ENCODE peak calls at places on chromosomes 1 and 21, in five cellular contexts. G is dorsolateral prefrontal cortex, C is astrocyte of the cerebellum, K is Peyer's patch, F is A549. O is an unnamed sample.

GRCh38 chr21:41816583-41817165 is 49.8 kb upstream of the RIPK4 start:
- DNase-seq in G (peak; percentile 30), C (peak; percentile 24), K (peak; percentile 75), F (peak; percentile 19), O (peak; percentile 4)

GRCh38 chr21:28537371-28538079 is 455.2 kb downstream of the LTN1 start:
- DNase-seq in G (no peak), C (peak; percentile 67), K (no peak), F (no peak), O (peak; percentile 97)

GRCh38 chr1:151714820-151715725 is 1.5 kb downstream of the CELF3 start:
- DNase-seq in G (no peak), C (no peak), K (no peak), F (no peak), O (no peak)

GRCh38 chr1:64098856-64099606 is 104.4 kb upstream of the UBE2U start:
- DNase-seq in G (no peak), C (no peak), K (no peak), F (no peak), O (no peak)

GRCh38 chr1:81414417-81415087 is 386.2 kb upstream of the ADGRL2 start:
- DNase-seq in G (no peak), C (no peak), K (peak; percentile 87), F (peak; percentile 11), O (no peak)

GRCh38 chr1:204286841-204287387 is 72.8 kb downstream of the PLEKHA6 start:
- DNase-seq in G (no peak), C (no peak), K (no peak), F (peak; percentile 48), O (no peak)

GRCh38 chr1:22747021-22747734 is 36.5 kb downstream of the EPHB2 start:
- DNase-seq in G (no peak), C (peak; percentile 54), K (no peak), F (peak; percentile 58), O (no peak)

GRCh38 chr1:145758116-145758515 is 38.8 kb downstream of the CD160 start:
- DNase-seq in G (peak; percentile 86), C (no peak), K (no peak), F (no peak), O (no peak)

GRCh38 chr21:34743831-34744230 is 75.0 kb downstream of the CLIC6 start:
- DNase-seq in G (no peak), C (peak; percentile 34), K (no peak), F (no peak), O (peak; percentile 88)

GRCh38 chr1:64487061-64487460 is 17.1 kb downstream of the CACHD1 start:
- DNase-seq in G (no peak), C (no peak), K (no peak), F (no peak), O (no peak)

GRCh38 chr1:248849637-248850036 is 9.2 kb downstream of the ZNF692 start:
- DNase-seq in G (no peak), C (no peak), K (no peak), F (no peak), O (no peak)

GRCh38 chr1:40820911-40821693 is 37.5 kb downstream of the KCNQ4 start:
- DNase-seq in G (no peak), C (no peak), K (no peak), F (no peak), O (no peak)

GRCh38 chr1:221669441-221669840 is 72.4 kb downstream of the DUSP10 start:
- DNase-seq in G (no peak), C (no peak), K (no peak), F (no peak), O (no peak)

GRCh38 chr1:156337888-156338179 is 258 bp downstream of the CCT3 start:
- DNase-seq in G (no peak), C (no peak), K (no peak), F (no peak), O (no peak)

GRCh38 chr1:213457097-213457680 is 406.1 kb downstream of the RPS6KC1 start:
- DNase-seq in G (no peak), C (no peak), K (no peak), F (no peak), O (no peak)

GRCh38 chr1:229869687-229870086 is 197.4 kb upstream of the GALNT2 start:
- DNase-seq in G (no peak), C (no peak), K (no peak), F (no peak), O (no peak)

GRCh38 chr1:21259316-21260076 is 30.8 kb downstream of the ECE1 start:
- DNase-seq in G (no peak), C (no peak), K (no peak), F (no peak), O (no peak)

GRCh38 chr1:233367057-233367759 is 39.7 kb downstream of the MAP3K21 start:
- DNase-seq in G (no peak), C (peak; percentile 87), K (no peak), F (no peak), O (no peak)

GRCh38 chr1:5324903-5325302 is 667.3 kb downstream of the NPHP4 start:
- DNase-seq in G (no peak), C (no peak), K (no peak), F (no peak), O (no peak)

GRCh38 chr1:223417444-223417843 is 24.2 kb downstream of the CCDC185 start:
- DNase-seq in G (no peak), C (peak; percentile 80), K (no peak), F (no peak), O (no peak)

GRCh38 chr1:87805661-87806376 is 477.1 kb downstream of the LMO4 start:
- DNase-seq in G (no peak), C (peak; percentile 44), K (no peak), F (peak; percentile 13), O (peak; percentile 40)

GRCh38 chr1:67791686-67792475 is 41.4 kb downstream of the GNG12 start:
- DNase-seq in G (no peak), C (peak; percentile 85), K (no peak), F (peak; percentile 62), O (peak; percentile 88)

GRCh38 chr1:29821605-29822004 is 585.3 kb downstream of the PTPRU start:
- DNase-seq in G (no peak), C (no peak), K (no peak), F (no peak), O (no peak)

GRCh38 chr1:25796807-25797458 is 3.1 kb upstream of the SELENON start:
- DNase-seq in G (peak; percentile 71), C (peak; percentile 50), K (peak; percentile 86), F (peak; percentile 36), O (no peak)
- TF ChIP-seq CTCF in G (peak; percentile 78), C (peak; percentile 76), K (peak; percentile 63), F (peak; percentile 76), O (peak; percentile 92)

GRCh38 chr1:27353166-27353565 is 11.3 kb downstream of the SYTL1 start:
- DNase-seq in G (no peak), C (no peak), K (no peak), F (no peak), O (no peak)

GRCh38 chr1:27349784-27350672 is 8.2 kb downstream of the SYTL1 start:
- DNase-seq in G (peak; percentile 63), C (no peak), K (peak; percentile 86), F (peak; percentile 70), O (no peak)

GRCh38 chr1:27353629-27354028 is 11.8 kb downstream of the SYTL1 start:
- DNase-seq in G (no peak), C (no peak), K (no peak), F (no peak), O (no peak)

GRCh38 chr1:27350673-27351540 is 9.1 kb downstream of the SYTL1 start:
- DNase-seq in G (no peak), C (no peak), K (peak; percentile 70), F (no peak), O (no peak)

GRCh38 chr1:27351541-27352107 is 9.8 kb downstream of the SYTL1 start:
- DNase-seq in G (no peak), C (no peak), K (no peak), F (no peak), O (no peak)
- H3K4me3 ChIP-seq in G (no peak overlapping the region), C (no peak overlapping the region), K (peak overlapping the region; percentile 37), F (no peak overlapping the region), O (no peak overlapping the region)

GRCh38 chr1:219385786-219386427 is 212.2 kb downstream of the LYPLAL1 start:
- DNase-seq in G (no peak), C (peak; percentile 24), K (no peak), F (peak; percentile 25), O (no peak)
- TF ChIP-seq CTCF in G (peak; percentile 63), C (peak; percentile 82), K (no peak), F (peak; percentile 68), O (peak; percentile 84)

GRCh38 chr1:11714831-11715574 is 20.9 kb upstream of the AGTRAP start:
- DNase-seq in G (peak; percentile 34), C (no peak), K (no peak), F (no peak), O (no peak)

GRCh38 chr1:11720033-11720376 is 15.9 kb upstream of the AGTRAP start:
- DNase-seq in G (no peak), C (no peak), K (no peak), F (no peak), O (no peak)

GRCh38 chr1:11720523-11720922 is 15.4 kb upstream of the AGTRAP start:
- DNase-seq in G (no peak), C (no peak), K (no peak), F (no peak), O (no peak)

GRCh38 chr1:11721301-11721700 is 14.6 kb upstream of the AGTRAP start:
- DNase-seq in G (no peak), C (no peak), K (no peak), F (no peak), O (no peak)

GRCh38 chr1:11719313-11720032 is 16.5 kb upstream of the AGTRAP start:
- DNase-seq in G (peak; percentile 93), C (peak; percentile 41), K (peak; percentile 85), F (no peak), O (no peak)
- H3K4me3 ChIP-seq in G (peak overlapping the region; percentile 37), C (peak overlapping the region; percentile 17), K (peak overlapping the region; percentile 53), F (peak overlapping the region; percentile 32), O (peak overlapping the region; percentile 36)

GRCh38 chr1:34547043-34547674 is 207.7 kb upstream of the GJB5 start:
- DNase-seq in G (no peak), C (no peak), K (no peak), F (no peak), O (no peak)
- TF ChIP-seq CTCF in G (no peak), C (no peak), K (no peak), F (no peak), O (no peak)

DNA sequence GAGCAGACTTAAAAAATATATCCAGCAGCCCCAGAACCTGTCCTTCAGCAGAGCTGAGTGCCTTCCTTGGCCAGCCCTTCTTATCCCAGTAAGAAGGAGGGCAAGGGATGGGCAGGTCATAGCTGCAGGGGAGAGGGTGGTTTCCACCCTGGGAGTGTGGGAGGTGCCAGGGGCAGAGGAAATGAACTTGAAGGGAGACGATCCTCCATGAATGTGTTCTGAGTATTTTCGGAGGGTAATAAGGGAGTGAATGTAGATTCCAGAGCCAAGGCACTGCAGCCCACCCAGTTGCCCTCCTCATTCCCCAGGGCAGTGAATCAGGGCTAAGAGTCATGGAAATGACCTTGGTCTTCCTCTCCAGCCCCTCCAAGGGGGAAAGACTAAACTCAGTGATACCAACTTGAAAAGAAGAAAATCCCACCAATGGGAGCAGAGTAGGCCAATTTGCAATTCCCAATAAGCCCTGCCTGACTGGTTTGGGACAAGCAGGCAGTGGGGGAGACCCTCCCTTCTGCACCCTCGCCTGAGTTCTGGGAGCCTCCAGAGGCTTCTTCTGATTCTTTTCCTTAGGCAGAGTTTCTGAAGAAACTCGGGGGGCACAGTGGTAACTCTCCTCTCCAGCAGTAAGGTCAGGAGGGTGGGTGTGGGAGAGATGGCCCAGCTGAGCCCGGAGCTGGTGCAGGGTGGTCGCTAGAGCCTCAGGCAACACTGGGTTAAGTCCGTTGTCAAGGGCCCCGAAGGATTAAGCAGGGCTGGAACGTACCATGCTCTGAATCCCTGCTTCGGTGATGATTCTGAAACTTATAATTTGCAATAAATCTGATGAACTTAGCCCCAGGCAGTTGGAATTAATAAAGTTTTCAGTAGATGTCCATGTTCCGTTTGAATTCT is 4.1 kb downstream of the MYOG start:
- DNase-seq in G (no peak), C (no peak), K (no peak), F (no peak), O (no peak)
- H3K4me3 ChIP-seq in G (no peak overlapping the region), C (no peak overlapping the region), K (no peak overlapping the region), F (no peak overlapping the region), O (no peak overlapping the region)

GRCh38 chr1:48471603-48472576 is at the start of gene SPATA6:
- DNase-seq in G (peak; percentile 62), C (peak; percentile 85), K (peak; percentile 99), F (peak; percentile 82), O (peak; percentile 62)
- TF ChIP-seq CTCF in G (peak; percentile 46), C (no peak), K (no peak), F (no peak), O (no peak)

O was measured in AG09309.